ENCODE peak calls at places on chromosomes 16 and 17, in six cellular contexts. S, O, D, X, W and M are unnamed samples.

GRCh38 chr16:2473425-2473926 is 1.5 kb upstream of the TBC1D24 start:
- DNase-seq in X (no peak), O (no peak), W (no peak), D (no peak), S (no peak), M (no peak)

GRCh38 chr16:47590472-47590871 is 129.3 kb downstream of the PHKB start:
- DNase-seq in S (no peak), O (no peak), D (no peak), W (no peak), X (no peak), M (no peak)

GRCh38 chr16:84115919-84116719 is 623 bp downstream of the MBTPS1 start:
- DNase-seq in D (peak), O (no peak), W (peak), X (peak), S (no peak), M (peak)

GRCh38 chr17:61218438-61218837 is 181.2 kb upstream of the TBX2 start:
- DNase-seq in D (no peak), O (no peak), X (peak), S (no peak), W (no peak), M (no peak)

GRCh38 chr16:89119161-89119621 is 25.5 kb downstream of the ACSF3 start:
- DNase-seq in S (no peak), X (peak), O (no peak), D (no peak), W (no peak), M (no peak)

GRCh38 chr17:78759203-78759968 is 22.7 kb downstream of the CYTH1 start:
- DNase-seq in X (peak), D (no peak), O (no peak), S (no peak), W (peak), M (peak)

GRCh38 chr17:60757437-60757836 is 79.8 kb downstream of the BCAS3 start:
- DNase-seq in W (no peak), O (no peak), D (no peak), X (no peak), S (no peak), M (no peak)

GRCh38 chr16:50121721-50122445 is 31.2 kb upstream of the TENT4B start:
- DNase-seq in O (peak), W (no peak), D (no peak), X (no peak), S (no peak), M (no peak)

GRCh38 chr17:7313890-7314718 is 1.1 kb downstream of the GPS2 start:
- DNase-seq in O (no peak), W (no peak), S (no peak), D (no peak), X (no peak), M (no peak)

GRCh38 chr16:17246577-17246885 is 224.2 kb downstream of the XYLT1 start:
- DNase-seq in S (no peak), D (no peak), W (no peak), O (no peak), X (no peak), M (no peak)

GRCh38 chr17:16463341-16464000 is 28.5 kb downstream of the LRRC75A start:
- DNase-seq in D (no peak), O (no peak), X (no peak), S (no peak), W (peak), M (no peak)

GRCh38 chr17:36527851-36528250 is 6.8 kb downstream of the MYO19 start:
- DNase-seq in W (no peak), O (no peak), D (no peak), X (no peak), S (peak), M (no peak)

GRCh38 chr17:964881-965280 is 14.7 kb downstream of the NXN start:
- DNase-seq in D (no peak), S (no peak), X (no peak), O (no peak), W (peak), M (no peak)

GRCh38 chr17:50445730-50446305 is 19.8 kb downstream of the ACSF2 start:
- DNase-seq in X (no peak), W (no peak), O (no peak), S (no peak), D (no peak), M (no peak)

GRCh38 chr16:48276102-48276501 is 28.8 kb upstream of the ABCC11 start:
- DNase-seq in W (peak), S (no peak), D (no peak), X (no peak), O (no peak), M (peak)

GRCh38 chr17:64103751-64104364 is 26.1 kb downstream of the ERN1 start:
- DNase-seq in D (no peak), X (peak), W (no peak), O (peak), S (no peak), M (no peak)

GRCh38 chr16:85859818-85860125 is 39.2 kb upstream of the IRF8 start:
- DNase-seq in O (no peak), X (peak), D (no peak), W (no peak), S (no peak), M (no peak)

GRCh38 chr16:56451753-56452689 is 667 bp downstream of the OGFOD1 start:
- DNase-seq in X (peak), O (no peak), D (no peak), W (peak), S (no peak), M (peak)

GRCh38 chr16:56669005-56669839 is at the start of gene MT1H:
- DNase-seq in S (peak), W (no peak), X (no peak), D (no peak), O (no peak), M (no peak)

GRCh38 chr16:85593503-85594195 is 19.5 kb upstream of the GSE1 start:
- DNase-seq in D (no peak), O (no peak), S (no peak), X (no peak), W (no peak), M (no peak)

GRCh38 chr17:2940352-2940751 is 123.1 kb downstream of the OR1D5 start:
- DNase-seq in W (no peak), D (peak), O (no peak), S (no peak), X (no peak), M (peak)

GRCh38 chr17:18381158-18381952 is 3.8 kb downstream of the EVPLL start:
- DNase-seq in D (no peak), W (no peak), S (no peak), X (no peak), O (no peak), M (no peak)

GRCh38 chr17:56505154-56505756 is 88.2 kb upstream of the NOG start:
- DNase-seq in O (no peak), X (no peak), D (no peak), S (no peak), W (no peak), M (no peak)

GRCh38 chr16:27724491-27724878 is 174.5 kb downstream of the KATNIP start:
- DNase-seq in O (no peak), D (no peak), S (no peak), X (no peak), W (no peak), M (peak)

GRCh38 chr16:3283525-3284447 is 495 bp downstream of the ZNF263 start:
- DNase-seq in X (no peak), O (no peak), W (peak), D (no peak), S (peak), M (no peak)

GRCh38 chr17:82830249-82830661 is 9.6 kb downstream of the ZNF750 start:
- DNase-seq in S (no peak), D (no peak), X (no peak), W (no peak), O (no peak), M (no peak)

DNA sequence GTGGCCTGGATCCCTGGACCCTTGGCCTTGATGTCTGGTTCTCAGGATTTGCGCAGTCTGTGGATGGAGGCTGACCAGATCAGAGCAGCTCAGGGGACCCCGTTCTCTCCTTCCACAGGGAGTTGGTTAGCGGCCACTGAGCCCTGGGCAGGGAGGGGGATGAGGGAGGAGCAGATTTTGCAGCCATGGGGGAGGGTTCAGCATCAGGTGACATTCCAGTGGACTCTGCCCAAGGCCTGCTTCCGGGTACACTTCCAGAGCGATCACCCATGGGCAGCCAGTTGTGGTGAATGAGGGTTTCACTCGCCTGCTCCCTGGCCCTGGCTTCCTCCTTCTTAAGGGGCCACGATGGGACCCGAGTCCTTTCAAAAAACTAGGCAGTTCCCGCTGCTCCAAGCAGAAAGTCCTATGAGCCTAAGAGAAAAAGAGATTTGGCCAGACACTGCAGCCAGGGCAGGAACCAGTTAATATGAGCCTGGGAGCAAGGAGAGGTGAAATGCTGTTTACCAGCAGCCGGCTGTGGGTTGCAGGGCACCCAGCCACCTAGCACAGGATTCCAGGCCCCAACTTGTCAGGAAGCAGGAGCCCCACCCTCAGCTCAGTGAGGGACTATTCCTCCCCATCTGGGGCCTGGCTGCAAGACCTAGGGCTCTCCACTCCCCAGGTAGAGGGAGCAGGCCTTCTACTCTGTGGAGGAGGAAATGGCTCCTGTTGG is 4.7 kb upstream of the GPRC5C start:
- DNase-seq in X (no peak), D (peak), O (no peak), S (no peak), W (no peak), M (peak)
- H3K27ac ChIP-seq in X (no peak), D (peak), O (no peak), S (peak), W (no peak), M (peak)

DNA sequence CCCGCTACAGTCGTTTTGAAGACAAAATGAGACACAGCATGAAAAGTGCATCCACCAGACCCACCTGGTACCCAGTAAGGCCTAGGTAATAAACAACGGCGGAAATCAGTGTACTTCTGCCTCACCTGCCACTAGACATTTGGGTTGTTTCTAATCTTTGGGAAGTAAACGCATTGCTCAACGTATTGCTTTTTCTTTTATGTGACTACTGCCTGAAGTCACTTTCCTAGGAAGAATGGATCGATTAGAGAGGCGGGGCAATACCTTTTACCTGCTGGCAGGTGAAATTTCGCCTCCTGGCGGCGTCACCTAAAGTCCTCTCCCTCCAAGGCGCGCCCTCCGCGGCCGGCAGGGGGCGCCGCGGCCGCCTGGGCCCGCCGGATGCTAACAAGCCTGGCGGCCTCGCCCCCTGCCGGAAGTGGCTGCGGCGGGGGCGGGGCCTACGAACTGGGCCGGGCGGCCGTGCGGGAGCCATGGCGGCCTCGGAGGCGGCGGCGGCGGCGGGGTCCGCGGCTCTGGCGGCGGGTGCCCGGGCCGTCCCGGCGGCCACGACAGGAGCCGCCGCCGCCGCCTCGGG is at the start of gene ATMIN:
- DNase-seq in W (peak), X (peak), S (peak), O (peak), D (peak), M (peak)
- TF ChIP-seq POLR2AphosphoS5 in W (peak), X (no peak), S (no peak), O (no peak), D (no peak), M (no peak)

GRCh38 chr16:10827691-10828341 is 9.2 kb upstream of the TVP23A start:
- DNase-seq in O (no peak), W (peak), D (peak), X (no peak), S (peak), M (peak)
- TF ChIP-seq CTCF in O (no peak), W (no peak), D (no peak), X (no peak), S (no peak), M (no peak)

GRCh38 chr17:4232168-4232813 is 31.5 kb downstream of the ANKFY1 start:
- DNase-seq in D (no peak), W (no peak), S (no peak), O (no peak), X (no peak), M (peak)

GRCh38 chr17:4234406-4234805 is 29.4 kb downstream of the ANKFY1 start:
- DNase-seq in D (no peak), S (no peak), O (no peak), X (no peak), W (no peak), M (no peak)

GRCh38 chr17:4236456-4236855 is 27.3 kb downstream of the ANKFY1 start:
- DNase-seq in W (no peak), S (no peak), X (no peak), O (no peak), D (no peak), M (no peak)

GRCh38 chr17:4233668-4234258 is 30.0 kb downstream of the ANKFY1 start:
- DNase-seq in S (no peak), W (no peak), X (no peak), D (no peak), O (no peak), M (peak)

GRCh38 chr17:4235372-4236279 is 28.2 kb downstream of the ANKFY1 start:
- DNase-seq in W (no peak), D (no peak), O (no peak), S (no peak), X (no peak), M (no peak)
- H3K27ac ChIP-seq in W (no peak), D (no peak), O (no peak), S (no peak), X (no peak), M (no peak)

GRCh38 chr17:70034158-70034557 is 40.9 kb upstream of the KCNJ16 start:
- DNase-seq in S (no peak), X (no peak), D (no peak), O (no peak), W (peak), M (no peak)
- TF ChIP-seq POLR2AphosphoS5 in S (no peak), X (no peak), D (no peak), O (no peak), W (peak), M (no peak)